ENCODE peak calls at places on chromosomes 1 and 21, in six cellular contexts. O is transverse colon; Y is naive thymus-derived CD8-positive, alpha-beta T cell; M is hippocampal formation; A is iPS DF 6.9; S is NCI-H1105 treated with DMSO at 0.1 percent for 48 hours. X is an unnamed sample.

GRCh38 chr1:30606166-30606565 is 117.2 kb downstream of the MATN1 start:
- DNase-seq in O (no peak), Y (no peak), M (no peak), A (no peak), S (no peak), X (no peak)

GRCh38 chr1:115765091-115765490 is 3.4 kb downstream of the CASQ2 start:
- DNase-seq in O (no peak), Y (no peak), M (no peak), A (no peak), S (no peak), X (no peak)

GRCh38 chr1:1090424-1091343 is 16.6 kb upstream of the RNF223 start:
- DNase-seq in O (peak), Y (no peak), M (no peak), A (no peak), S (no peak), X (no peak)

GRCh38 chr1:226549937-226550670 is 1.5 kb downstream of the STUM start:
- DNase-seq in O (peak), Y (peak), M (peak), A (no peak), S (peak), X (peak)

GRCh38 chr1:201850053-201850397 is 21.1 kb downstream of the IPO9 start:
- DNase-seq in O (no peak), Y (no peak), M (no peak), A (no peak), S (no peak), X (no peak)

GRCh38 chr1:228756457-228756856 is 21.2 kb downstream of the RHOU start:
- DNase-seq in O (no peak), Y (no peak), M (no peak), A (no peak), S (no peak), X (no peak)

GRCh38 chr21:37155216-37155615 is 82.2 kb downstream of the TTC3 start:
- DNase-seq in O (no peak), Y (no peak), M (no peak), A (no peak), S (no peak), X (no peak)

GRCh38 chr1:203408485-203409229 is 57.7 kb upstream of the FMOD start:
- DNase-seq in O (peak), Y (no peak), M (peak), A (no peak), S (no peak), X (peak)

GRCh38 chr1:231241751-231242150 is 739 bp downstream of the GNPAT start:
- DNase-seq in O (peak), Y (no peak), M (no peak), A (no peak), S (peak), X (peak)

GRCh38 chr1:23925279-23925678 is 12.1 kb upstream of the CNR2 start:
- DNase-seq in O (no peak), Y (no peak), M (no peak), A (no peak), S (no peak), X (no peak)

GRCh38 chr1:160117300-160117699 is 1.7 kb downstream of the ATP1A2 start:
- DNase-seq in O (no peak), Y (no peak), M (no peak), A (no peak), S (no peak), X (no peak)

GRCh38 chr1:64403331-64403730 is 66.6 kb upstream of the CACHD1 start:
- DNase-seq in O (no peak), Y (no peak), M (no peak), A (no peak), S (no peak), X (no peak)

GRCh38 chr1:59061876-59062275 is 235.0 kb upstream of the FGGY start:
- DNase-seq in O (peak), Y (no peak), M (no peak), A (no peak), S (no peak), X (peak)

GRCh38 chr1:18200136-18200717 is 92.6 kb downstream of the IGSF21 start:
- DNase-seq in O (no peak), Y (no peak), M (no peak), A (no peak), S (no peak), X (no peak)

GRCh38 chr1:91032349-91032748 is 10.5 kb upstream of the ZNF644 start:
- DNase-seq in O (no peak), Y (no peak), M (no peak), A (no peak), S (no peak), X (no peak)

GRCh38 chr1:231776006-231776707 is 149.6 kb downstream of the DISC1 start:
- DNase-seq in O (no peak), Y (no peak), M (no peak), A (no peak), S (no peak), X (no peak)

GRCh38 chr1:234617986-234618725 is 8.2 kb upstream of the IRF2BP2 start:
- DNase-seq in O (no peak), Y (no peak), M (no peak), A (no peak), S (peak), X (no peak)

GRCh38 chr1:60386259-60386658 is 312.7 kb upstream of the C1orf87 start:
- DNase-seq in O (no peak), Y (no peak), M (no peak), A (no peak), S (no peak), X (no peak)

GRCh38 chr21:46518983-46519583 is 60.4 kb downstream of the DIP2A start:
- DNase-seq in O (no peak), Y (no peak), M (no peak), A (no peak), S (no peak), X (no peak)

GRCh38 chr1:1299686-1300351 is 7.9 kb downstream of the ACAP3 start:
- DNase-seq in O (no peak), Y (no peak), M (no peak), A (no peak), S (peak), X (no peak)

GRCh38 chr1:244861683-244862082 is 2.7 kb downstream of the HNRNPU start:
- DNase-seq in O (no peak), Y (no peak), M (no peak), A (no peak), S (no peak), X (no peak)

GRCh38 chr21:39336457-39337008 is 12.4 kb downstream of the HMGN1 start:
- DNase-seq in O (no peak), Y (no peak), M (no peak), A (no peak), S (no peak), X (no peak)

GRCh38 chr1:15799928-15800835 is 7.3 kb downstream of the UQCRHL start:
- DNase-seq in O (peak), Y (no peak), M (no peak), A (no peak), S (no peak), X (no peak)

GRCh38 chr1:41436281-41437010 is 48.0 kb downstream of the EDN2 start:
- DNase-seq in O (no peak), Y (no peak), M (no peak), A (no peak), S (no peak), X (no peak)

GRCh38 chr1:93629101-93630059 is 52.3 kb downstream of the BCAR3 start:
- DNase-seq in O (peak), Y (peak), M (no peak), A (no peak), S (peak), X (peak)

GRCh38 chr1:14549897-14550635 is 48.4 kb upstream of the KAZN start:
- DNase-seq in O (no peak), Y (no peak), M (no peak), A (no peak), S (peak), X (no peak)

GRCh38 chr21:37244506-37245083 is 22.5 kb downstream of the VPS26C start:
- DNase-seq in O (no peak), Y (no peak), M (no peak), A (no peak), S (no peak), X (no peak)